ENCODE peak calls at places on chromosomes 7 and 10, in four cellular contexts. E is activated CD4-positive, alpha-beta T cell treated with anti-CD3 and anti-CD28 coated beads for 24 hours; O is activated T-helper 9 cell treated with anti-CD3 and anti-CD28 coated beads, Interleukin-2, amount 50 U/mL, for 16 hours; G is PC-3. D is an unnamed sample.

GRCh38 chr7:57404343-57404966 is 45.5 kb upstream of the ZNF716 start:
- DNase-seq in E (no peak), O (no peak), G (peak), D (no peak)

GRCh38 chr10:44070282-44070681 is 314.6 kb downstream of the CXCL12 start:
- DNase-seq in E (no peak), O (no peak), G (no peak), D (no peak)

GRCh38 chr10:52172581-52172980 is 141.5 kb upstream of the DKK1 start:
- DNase-seq in E (no peak), O (no peak), G (peak), D (peak)

GRCh38 chr7:42315631-42316030 is 78.6 kb upstream of the GLI3 start:
- DNase-seq in E (no peak), O (no peak), G (peak), D (peak)

GRCh38 chr10:98262571-98262970 is 5.4 kb downstream of the LOXL4 start:
- DNase-seq in E (no peak), O (no peak), G (peak), D (no peak)

GRCh38 chr7:42494199-42494710 is 257.2 kb upstream of the GLI3 start:
- DNase-seq in E (no peak), O (no peak), G (no peak), D (no peak)

GRCh38 chr10:21022821-21023220 is 125.7 kb upstream of the NEBL start:
- DNase-seq in E (no peak), O (no peak), G (no peak), D (peak)

GRCh38 chr7:37709631-37710509 is 26.3 kb downstream of the GPR141 start:
- DNase-seq in E (no peak), O (no peak), G (no peak), D (no peak)

GRCh38 chr10:70052462-70053211 is at the start of gene MACROH2A2:
- DNase-seq in E (no peak), O (no peak), G (peak), D (peak)

GRCh38 chr10:129850790-129851189 is 113.3 kb downstream of the EBF3 start:
- DNase-seq in E (no peak), O (no peak), G (no peak), D (no peak)

GRCh38 chr7:126845331-126845730 is 407.4 kb downstream of the GRM8 start:
- DNase-seq in E (no peak), O (no peak), G (no peak), D (no peak)

GRCh38 chr10:21402606-21403083 is 122.8 kb downstream of the SKIDA1 start:
- DNase-seq in E (no peak), O (no peak), G (peak), D (peak)

GRCh38 chr7:133003052-133003910 is 78.6 kb downstream of the CHCHD3 start:
- DNase-seq in E (no peak), O (no peak), G (no peak), D (no peak)